ENCODE peak calls at places on chromosomes 7 and 10, in four cellular contexts. I, D, Z and X are unnamed samples.

GRCh38 chr10:106925187-106925586 is 239.3 kb downstream of the SORCS1 start:
- DNase-seq in Z (no peak), D (no peak), I (no peak), X (no peak)

GRCh38 chr10:120685136-120685535 is 166.0 kb upstream of the WDR11 start:
- DNase-seq in D (no peak), Z (no peak), I (no peak), X (no peak)

GRCh38 chr10:5071411-5072198 is 22.6 kb upstream of the AKR1C3 start:
- DNase-seq in Z (peak; percentile 86), I (peak; percentile 11), D (peak; percentile 63), X (no peak)

GRCh38 chr10:12564173-12564572 is 214.8 kb downstream of the CAMK1D start:
- DNase-seq in D (peak; percentile 49), I (peak; percentile 34), Z (no peak), X (no peak)

GRCh38 chr10:24444337-24444736 is 235.4 kb downstream of the KIAA1217 start:
- DNase-seq in Z (no peak), D (peak; percentile 96), I (peak; percentile 87), X (no peak)

GRCh38 chr10:117616179-117616578 is 73.6 kb downstream of the EMX2 start:
- DNase-seq in D (no peak), Z (no peak), I (no peak), X (no peak)

GRCh38 chr10:29858352-29859267 is 200.8 kb downstream of the JCAD start:
- DNase-seq in Z (no peak), D (peak; percentile 82), I (peak; percentile 81), X (no peak)

GRCh38 chr7:19665399-19666008 is 43.3 kb downstream of the POLR1F start:
- DNase-seq in Z (no peak), I (peak; percentile 50), D (peak; percentile 50), X (no peak)

GRCh38 chr10:103175580-103176285 is 17.3 kb downstream of the NT5C2 start:
- DNase-seq in D (no peak), Z (no peak), I (no peak), X (no peak)

GRCh38 chr7:4866528-4867496 is 5.0 kb upstream of the PAPOLB start:
- DNase-seq in Z (peak; percentile 46), D (no peak), I (no peak), X (no peak)

GRCh38 chr7:118060692-118061091 is 123.3 kb upstream of the LSM8 start:
- DNase-seq in Z (no peak), D (no peak), I (no peak), X (no peak)

GRCh38 chr10:58158806-58159205 is 108.9 kb downstream of the IPMK start:
- DNase-seq in I (no peak), Z (no peak), D (peak; percentile 55), X (no peak)

GRCh38 chr10:79023489-79024162 is 45.1 kb upstream of the ZMIZ1 start:
- DNase-seq in Z (peak; percentile 57), D (no peak), I (no peak), X (no peak)

GRCh38 chr7:108347616-108348015 is 108.6 kb downstream of the NRCAM start:
- DNase-seq in I (peak; percentile 49), D (peak; percentile 49), Z (no peak), X (no peak)

GRCh38 chr10:109987413-109987812 is 20.4 kb upstream of the ADD3 start:
- DNase-seq in I (peak; percentile 54), D (peak; percentile 89), Z (no peak), X (no peak)

GRCh38 chr10:35640474-35640873 is 1.6 kb downstream of the FZD8 start:
- DNase-seq in Z (peak; percentile 47), D (peak; percentile 76), I (peak; percentile 94), X (peak; percentile 26)

DNA sequence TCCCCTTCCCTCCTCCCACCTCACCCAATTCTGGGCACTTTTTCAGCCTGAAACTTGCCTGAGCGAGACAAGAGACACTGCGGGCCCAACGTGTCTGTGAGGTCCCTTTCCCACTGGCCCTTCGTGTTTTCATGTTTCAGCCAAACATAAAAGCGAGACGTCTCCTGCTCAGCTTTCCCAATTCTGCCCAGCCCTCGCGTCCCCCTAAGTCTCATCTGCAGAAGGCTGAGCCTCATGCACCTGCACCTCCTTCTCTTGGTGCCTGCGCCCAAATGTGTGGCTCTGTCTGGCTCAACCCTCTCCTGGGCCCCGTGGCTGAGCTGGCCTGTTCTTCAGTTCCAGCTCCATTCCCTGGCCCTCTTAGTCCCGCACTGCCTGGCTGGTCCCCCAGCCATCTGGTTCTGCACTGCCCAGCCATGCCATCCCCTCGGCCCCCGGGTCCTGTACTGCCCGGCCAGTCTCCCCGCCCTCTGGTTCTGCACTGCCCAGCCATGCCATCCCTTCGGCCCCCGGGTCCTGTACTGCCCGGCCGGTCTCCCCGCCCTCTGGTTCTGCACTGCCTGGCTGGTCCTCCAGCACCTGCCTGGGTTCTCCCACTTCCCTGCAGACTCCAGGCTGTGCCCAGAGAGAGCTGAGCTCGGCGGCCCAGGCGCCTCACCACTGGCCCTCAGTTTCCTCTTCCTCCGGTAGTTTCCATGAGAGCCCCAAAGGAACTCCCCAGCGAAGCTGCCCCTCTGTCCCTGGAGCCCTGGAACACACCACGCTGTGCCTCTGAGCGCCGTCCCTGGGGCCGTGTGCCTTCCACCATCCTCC is 224.1 kb downstream of the DNAJB6 start:
- DNase-seq in D (no peak), I (no peak), Z (no peak), X (no peak)
- H3K9me3 ChIP-seq in D (peaks cover 64% of the 10 kb centered on the region), I (no peaks in the 10 kb centered on the region), Z (no peaks in the 10 kb centered on the region), X (no peaks in the 10 kb centered on the region)

GRCh38 chr10:81182296-81182695 is 644.6 kb downstream of the SH2D4B start:
- DNase-seq in Z (no peak), D (no peak), I (no peak), X (no peak)
- H3K9me3 ChIP-seq in Z (no peaks in the 10 kb centered on the region), D (peaks cover 4% of the 10 kb centered on the region), I (no peaks in the 10 kb centered on the region), X (no peaks in the 10 kb centered on the region)

GRCh38 chr7:37928878-37929277 is 8.4 kb downstream of the EPDR1 start:
- DNase-seq in D (no peak), Z (no peak), I (no peak), X (no peak)
- H3K9me3 ChIP-seq in D (peaks cover 2% of the 10 kb centered on the region), Z (no peaks in the 10 kb centered on the region), I (no peaks in the 10 kb centered on the region), X (no peaks in the 10 kb centered on the region)

DNA sequence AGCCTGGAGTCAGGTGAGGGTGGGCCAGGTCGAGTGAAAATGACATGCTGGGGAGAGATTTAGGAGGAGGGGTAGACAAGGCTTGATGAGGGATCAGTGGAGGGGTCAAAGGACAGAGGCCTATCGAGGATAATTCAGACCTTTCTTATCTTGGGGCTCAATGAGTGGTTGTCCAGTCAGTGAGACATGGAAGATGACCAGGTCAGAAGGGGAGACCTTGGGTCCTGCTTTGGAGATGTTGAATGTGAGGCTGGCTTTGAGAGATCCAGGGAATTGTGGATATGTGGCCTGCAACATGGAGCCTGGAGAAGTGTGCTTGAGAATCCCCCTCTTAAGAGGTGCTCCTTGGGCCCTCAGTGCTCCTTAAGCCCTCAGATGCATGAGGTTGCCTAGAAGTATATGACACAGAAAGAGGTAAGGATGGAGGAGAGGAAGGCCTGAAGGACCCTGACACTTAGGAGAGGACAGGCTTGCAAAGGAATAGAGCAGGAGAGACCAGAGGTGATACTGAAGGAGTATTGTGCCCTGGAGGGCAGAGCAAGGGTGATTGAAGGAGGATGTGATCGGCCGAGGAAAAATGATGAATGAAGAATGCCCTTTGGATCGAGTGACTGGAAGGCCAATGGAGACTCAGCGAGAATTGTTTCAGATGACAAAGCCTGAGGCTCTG is 129.8 kb upstream of the GPR26 start:
- DNase-seq in I (no peak), Z (no peak), D (no peak), X (no peak)
- H3K9me3 ChIP-seq in I (no peaks in the 10 kb centered on the region), Z (no peaks in the 10 kb centered on the region), D (peaks cover 7% of the 10 kb centered on the region), X (no peaks in the 10 kb centered on the region)

GRCh38 chr7:157577796-157578339 is 241.1 kb downstream of the DNAJB6 start:
- DNase-seq in I (no peak), D (no peak), Z (no peak), X (no peak)
- H3K9me3 ChIP-seq in I (no peaks in the 10 kb centered on the region), D (peaks cover 37% of the 10 kb centered on the region), Z (no peaks in the 10 kb centered on the region), X (no peaks in the 10 kb centered on the region)

GRCh38 chr7:158320328-158320727 is 267.3 kb downstream of the PTPRN2 start:
- DNase-seq in I (no peak), Z (no peak), D (no peak), X (no peak)

GRCh38 chr7:158321936-158322615 is 265.5 kb downstream of the PTPRN2 start:
- DNase-seq in D (no peak), I (no peak), Z (no peak), X (no peak)

GRCh38 chr7:158322616-158323530 is 264.8 kb downstream of the PTPRN2 start:
- DNase-seq in D (no peak), Z (no peak), I (no peak), X (no peak)

GRCh38 chr7:158318511-158318913 is 269.1 kb downstream of the PTPRN2 start:
- DNase-seq in Z (no peak), I (no peak), D (no peak), X (no peak)

GRCh38 chr7:158321056-158321700 is 266.4 kb downstream of the PTPRN2 start:
- DNase-seq in Z (no peak), I (no peak), D (no peak), X (no peak)
- H3K9me3 ChIP-seq in Z (no peaks in the 10 kb centered on the region), I (no peaks in the 10 kb centered on the region), D (peaks cover 70% of the 10 kb centered on the region), X (no peaks in the 10 kb centered on the region)